ENCODE peak calls at places on chromosomes 7 and 10, in eight cellular contexts. X is thoracic aorta, R is fibroblast of lung, W is MM.1S, Y is PC-3, V is GM12865, K is sigmoid colon, F is ovary. O is an unnamed sample.
A peak's percentile ranks its signal among the peaks of the same experiment; 100 is the strongest.

GRCh38 chr10:127853868-127854768 is 38.6 kb downstream of the CLRN3 start:
- DNase-seq in X (no peak), R (peak; percentile 65), W (peak; percentile 78), Y (peak; percentile 73), V (peak; percentile 71), K (peak; percentile 78), F (peak; percentile 69), O (peak; percentile 67)

GRCh38 chr7:48337012-48337621 is 165.9 kb downstream of the ABCA13 start:
- DNase-seq in X (no peak), R (peak; percentile 35), W (no peak), Y (peak; percentile 68), V (peak; percentile 22), K (no peak), F (no peak), O (peak; percentile 47)

GRCh38 chr10:61313460-61313859 is 139.7 kb downstream of the TMEM26 start:
- DNase-seq in X (no peak), R (peak; percentile 35), W (no peak), Y (no peak), V (no peak), K (no peak), F (no peak), O (no peak)

GRCh38 chr10:88070080-88070880 is 206.9 kb downstream of the PTEN start:
- DNase-seq in X (no peak), R (no peak), W (no peak), Y (no peak), V (peak; percentile 97), K (no peak), F (no peak), O (no peak)

GRCh38 chr10:44008270-44008916 is 359.7 kb upstream of the ZNF32 start:
- DNase-seq in X (no peak), R (no peak), W (peak; percentile 88), Y (peak; percentile 25), V (peak; percentile 87), K (no peak), F (no peak), O (peak; percentile 19)

GRCh38 chr10:128254486-128254885 is 128.3 kb upstream of the MKI67 start:
- DNase-seq in X (no peak), R (no peak), W (no peak), Y (no peak), V (no peak), K (no peak), F (no peak), O (peak; percentile 72)

GRCh38 chr7:83739527-83739926 is 90.6 kb upstream of the SEMA3E start:
- DNase-seq in X (no peak), R (no peak), W (no peak), Y (no peak), V (no peak), K (no peak), F (no peak), O (no peak)

GRCh38 chr7:83519240-83519639 is 129.7 kb downstream of the SEMA3E start:
- DNase-seq in X (no peak), R (peak; percentile 17), W (no peak), Y (no peak), V (no peak), K (no peak), F (no peak), O (no peak)

GRCh38 chr7:124536156-124536762 is 229.3 kb downstream of the GPR37 start:
- DNase-seq in X (no peak), R (peak; percentile 74), W (no peak), Y (peak; percentile 61), V (no peak), K (no peak), F (no peak), O (peak; percentile 22)

GRCh38 chr7:84372712-84373111 is 178.1 kb upstream of the SEMA3A start:
- DNase-seq in X (no peak), R (peak; percentile 66), W (no peak), Y (no peak), V (no peak), K (no peak), F (no peak), O (peak; percentile 18)

GRCh38 chr7:68730871-68731403 is 867.3 kb upstream of the AUTS2 start:
- DNase-seq in X (no peak), R (no peak), W (no peak), Y (no peak), V (no peak), K (no peak), F (no peak), O (no peak)

GRCh38 chr7:45187946-45188411 is 30.4 kb downstream of the RAMP3 start:
- DNase-seq in X (no peak), R (no peak), W (no peak), Y (no peak), V (no peak), K (no peak), F (no peak), O (no peak)

GRCh38 chr7:48084727-48085432 is 4.2 kb upstream of the UPP1 start:
- DNase-seq in X (peak; percentile 86), R (peak; percentile 99), W (peak; percentile 40), Y (peak; percentile 98), V (peak; percentile 94), K (peak; percentile 89), F (peak; percentile 82), O (peak; percentile 98)

GRCh38 chr10:95373660-95374059 is 82.9 kb upstream of the PDLIM1 start:
- DNase-seq in X (no peak), R (no peak), W (no peak), Y (no peak), V (no peak), K (no peak), F (no peak), O (no peak)

GRCh38 chr7:51019231-51019844 is 236.6 kb upstream of the GRB10 start:
- DNase-seq in X (no peak), R (peak; percentile 67), W (no peak), Y (peak; percentile 89), V (no peak), K (no peak), F (no peak), O (peak; percentile 81)

DNA sequence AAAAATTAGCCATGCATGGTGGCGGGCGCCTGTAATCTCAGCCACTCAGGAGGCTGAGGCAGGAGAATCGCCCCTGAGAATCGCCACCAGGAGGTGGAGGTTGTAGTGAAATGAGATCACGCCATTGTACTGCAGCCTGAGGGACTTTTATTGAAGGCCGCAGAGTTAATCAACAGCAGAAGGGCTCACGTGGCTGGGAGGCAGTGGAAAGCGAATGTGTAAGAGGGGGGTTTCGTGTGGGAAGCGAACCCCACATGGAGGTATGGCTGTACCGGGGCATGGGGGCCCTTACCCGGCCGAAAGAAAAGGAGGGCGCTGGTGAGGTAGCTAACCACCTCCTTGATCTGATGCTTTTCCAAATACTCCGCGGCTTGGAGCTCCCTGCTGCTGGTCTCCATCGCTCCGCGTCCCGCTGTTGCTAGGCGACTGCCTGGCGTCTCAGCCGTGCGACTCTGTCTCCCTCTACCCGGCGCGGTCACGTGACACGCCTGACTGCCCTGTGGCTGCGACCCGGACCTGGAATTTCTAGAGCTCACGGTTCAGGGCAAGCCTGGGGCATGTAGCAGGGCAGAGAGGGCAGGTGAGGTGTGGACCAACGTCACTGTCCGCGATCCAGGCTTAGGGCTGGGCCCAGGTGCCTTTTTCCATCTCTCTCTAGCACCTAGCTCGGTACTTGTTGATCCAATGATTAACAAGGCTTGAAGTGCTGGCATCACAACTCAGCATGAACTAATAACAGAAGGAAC is at the start of gene EFCAB10:
- DNase-seq in X (no peak), R (peak; percentile 53), W (peak; percentile 76), Y (no peak), V (peak; percentile 71), K (no peak), F (no peak), O (no peak)
- TF ChIP-seq CTCF in X (no peak), R (peak; percentile 10), W (no peak), Y (no peak), V (no peak), K (no peak), F (no peak), O (no peak)

GRCh38 chr7:6160191-6160623 is 112.2 kb downstream of the CYTH3 start:
- DNase-seq in X (no peak), R (peak; percentile 82), W (no peak), Y (peak; percentile 42), V (no peak), K (peak; percentile 92), F (peak; percentile 76), O (peak; percentile 13)
- TF ChIP-seq CTCF in X (peak; percentile 66), R (peak; percentile 73), W (no peak), Y (peak; percentile 69), V (no peak), K (peak; percentile 60), F (peak; percentile 65), O (peak; percentile 35)

DNA sequence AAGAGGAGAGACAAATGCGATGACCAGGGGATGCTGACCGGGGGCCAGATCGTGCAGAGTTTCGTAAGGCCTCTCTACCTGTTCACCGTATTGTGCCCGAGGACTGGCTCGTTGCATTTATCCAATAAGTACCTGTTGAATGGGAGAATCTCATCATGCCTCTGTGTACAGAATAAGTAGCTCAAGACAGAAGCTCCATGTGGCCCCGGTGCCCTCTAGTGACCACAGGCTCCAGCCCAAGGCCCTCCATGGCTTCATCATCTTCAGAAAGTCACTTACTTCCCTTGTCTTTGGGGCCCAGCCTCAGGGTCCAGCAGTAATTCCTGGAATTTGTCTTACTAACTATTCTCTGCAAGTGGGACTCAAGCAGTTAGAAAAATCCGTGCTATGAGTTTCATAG is 151.0 kb downstream of the CHN2 start:
- DNase-seq in X (no peak), R (peak; percentile 32), W (peak; percentile 16), Y (peak; percentile 57), V (peak; percentile 5), K (no peak), F (no peak), O (peak; percentile 43)
- TF ChIP-seq CTCF in X (no peak), R (peak; percentile 42), W (peak; percentile 27), Y (peak; percentile 65), V (peak; percentile 4), K (no peak), F (no peak), O (peak; percentile 63)

DNA sequence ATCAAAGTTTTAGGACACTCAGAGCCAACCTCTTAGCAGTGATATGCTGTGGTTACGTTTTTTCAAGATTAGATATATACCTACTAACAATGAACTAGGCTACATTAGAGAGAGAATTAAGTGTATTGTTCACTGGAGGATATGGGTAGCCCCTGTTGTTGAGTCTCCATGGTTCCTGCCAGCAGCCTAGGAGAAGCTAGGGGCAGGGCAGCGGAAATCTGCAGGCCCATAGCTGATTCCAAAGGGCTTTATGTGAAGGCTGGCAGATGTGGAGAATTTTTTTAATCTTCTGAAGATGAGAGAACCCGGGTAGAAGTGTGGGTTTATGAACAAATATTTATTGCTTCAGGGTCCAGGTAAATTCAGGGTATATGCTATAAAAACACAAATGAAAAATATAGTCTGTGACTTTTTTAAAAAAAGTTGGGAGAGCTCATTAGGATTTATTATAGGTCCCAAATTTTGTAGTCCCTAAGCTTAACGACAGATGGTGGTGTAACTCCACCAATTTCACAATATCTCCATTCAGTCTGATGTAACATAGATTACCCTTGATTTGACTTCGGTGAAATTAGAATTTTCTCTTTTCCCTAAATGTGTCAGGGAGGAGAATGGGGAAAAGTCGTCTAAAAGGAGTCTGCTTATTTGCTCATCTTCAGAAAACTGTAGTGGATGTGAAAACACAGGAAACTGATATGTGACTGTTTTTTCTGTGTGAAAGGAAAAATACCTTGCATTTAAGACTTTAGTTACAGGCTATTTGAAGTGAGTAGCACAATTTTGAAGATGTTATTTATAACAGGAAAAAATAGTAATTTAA is 163.0 kb upstream of the PPP1R3A start:
- DNase-seq in X (no peak), R (peak; percentile 89), W (peak; percentile 78), Y (peak; percentile 70), V (peak; percentile 66), K (peak; percentile 54), F (no peak), O (peak; percentile 45)
- TF ChIP-seq CTCF in X (peak; percentile 48), R (peak; percentile 63), W (peak; percentile 80), Y (peak; percentile 71), V (peak; percentile 52), K (peak; percentile 57), F (peak; percentile 55), O (peak; percentile 62)